ENCODE peak calls at places on chromosomes 13 and 19, in ten cellular contexts. J is heart right ventricle; U is stimulated activated naive CD4-positive, alpha-beta T cell; N is GM23338; Q is psoas muscle; A is A549; I is B cell; E is stimulated activated CD4-positive, alpha-beta T cell treated with anti-CD3 and anti-CD28 coated beads, Interleukin-1b, Interleukin-23, amount 100 ng/mL, for 24 hours; M is ACHN; K is AG04449. O is an unnamed sample.

GRCh38 chr13:113528101-113528797 is 37.7 kb upstream of the DCUN1D2 start:
- DNase-seq in J (no peak), U (no peak), N (no peak), Q (no peak), A (no peak), I (no peak), E (no peak), M (no peak), K (no peak), O (no peak)

GRCh38 chr19:33064117-33064777 is 441 bp downstream of the RHPN2 start:
- DNase-seq in J (no peak), U (no peak), N (peak), Q (no peak), A (no peak), I (peak), E (no peak), M (peak), K (no peak), O (peak)

GRCh38 chr13:78370231-78370630 is 233.1 kb downstream of the POU4F1 start:
- DNase-seq in J (no peak), U (no peak), N (no peak), Q (no peak), A (no peak), I (no peak), E (no peak), M (no peak), K (no peak), O (no peak)

GRCh38 chr19:10871711-10872550 is 578 bp downstream of the CARM1 start:
- DNase-seq in J (peak), U (no peak), N (peak), Q (peak), A (no peak), I (peak), E (no peak), M (peak), K (no peak), O (no peak)

GRCh38 chr19:8459520-8460260 is 14.9 kb downstream of the HNRNPM start:
- DNase-seq in J (no peak), U (no peak), N (no peak), Q (no peak), A (peak), I (no peak), E (no peak), M (peak), K (no peak), O (no peak)

GRCh38 chr13:41931337-41931736 is 29.6 kb downstream of the VWA8 start:
- DNase-seq in J (no peak), U (no peak), N (no peak), Q (no peak), A (no peak), I (no peak), E (no peak), M (no peak), K (peak), O (no peak)

GRCh38 chr13:75357576-75358295 is 124.2 kb downstream of the TBC1D4 start:
- DNase-seq in J (no peak), U (peak), N (peak), Q (no peak), A (peak), I (peak), E (peak), M (peak), K (no peak), O (peak)

GRCh38 chr19:11164879-11165406 is 9.4 kb upstream of the SPC24 start:
- DNase-seq in J (peak), U (no peak), N (no peak), Q (peak), A (no peak), I (no peak), E (no peak), M (no peak), K (no peak), O (no peak)

GRCh38 chr13:22091222-22091970 is 420.5 kb downstream of the FGF9 start:
- DNase-seq in J (no peak), U (no peak), N (no peak), Q (no peak), A (no peak), I (no peak), E (no peak), M (no peak), K (no peak), O (no peak)

GRCh38 chr13:96527497-96527896 is 437.6 kb downstream of the HS6ST3 start:
- DNase-seq in J (no peak), U (no peak), N (peak), Q (no peak), A (no peak), I (no peak), E (no peak), M (no peak), K (no peak), O (no peak)

GRCh38 chr19:38433268-38433733 is at the start of gene RYR1:
- DNase-seq in J (peak), U (no peak), N (peak), Q (peak), A (peak), I (peak), E (no peak), M (peak), K (no peak), O (peak)

GRCh38 chr13:113906566-113906965 is 42.7 kb upstream of the GAS6 start:
- DNase-seq in J (no peak), U (no peak), N (no peak), Q (no peak), A (no peak), I (no peak), E (no peak), M (peak), K (no peak), O (no peak)

GRCh38 chr19:21750586-21751128 is 16.7 kb downstream of the ZNF100 start:
- DNase-seq in J (no peak), U (no peak), N (no peak), Q (peak), A (no peak), I (no peak), E (no peak), M (no peak), K (no peak), O (no peak)

GRCh38 chr19:16571689-16572331 is 405 bp downstream of the SLC35E1 start:
- DNase-seq in J (no peak), U (peak), N (peak), Q (peak), A (no peak), I (peak), E (no peak), M (peak), K (no peak), O (peak)

GRCh38 chr19:54420383-54421168 is 5.3 kb downstream of the TTYH1 start:
- DNase-seq in J (peak), U (no peak), N (peak), Q (no peak), A (no peak), I (no peak), E (no peak), M (no peak), K (no peak), O (peak)

GRCh38 chr19:15897026-15897737 is 692 bp downstream of the CYP4F2 start:
- DNase-seq in J (no peak), U (no peak), N (no peak), Q (no peak), A (no peak), I (no peak), E (no peak), M (no peak), K (no peak), O (no peak)

GRCh38 chr13:109274188-109274821 is 512.1 kb downstream of the IRS2 start:
- DNase-seq in J (no peak), U (no peak), N (peak), Q (no peak), A (no peak), I (no peak), E (no peak), M (peak), K (no peak), O (no peak)

GRCh38 chr19:38686530-38686888 is 39.1 kb downstream of the ACTN4 start:
- DNase-seq in J (no peak), U (no peak), N (no peak), Q (no peak), A (no peak), I (peak), E (no peak), M (no peak), K (no peak), O (peak)

GRCh38 chr13:88459335-88459734 is 788.2 kb downstream of the SLITRK5 start:
- DNase-seq in J (no peak), U (no peak), N (no peak), Q (no peak), A (no peak), I (no peak), E (no peak), M (no peak), K (no peak), O (no peak)

GRCh38 chr13:83880275-83881027 is 1.8 kb downstream of the SLITRK1 start:
- DNase-seq in J (no peak), U (no peak), N (peak), Q (no peak), A (no peak), I (no peak), E (no peak), M (no peak), K (no peak), O (no peak)

GRCh38 chr13:95660981-95661581 is 15.9 kb upstream of the DNAJC3 start:
- DNase-seq in J (no peak), U (no peak), N (peak), Q (no peak), A (peak), I (peak), E (no peak), M (peak), K (no peak), O (no peak)

GRCh38 chr19:35901854-35902661 is at the start of gene HCST:
- DNase-seq in J (no peak), U (peak), N (no peak), Q (no peak), A (no peak), I (peak), E (no peak), M (no peak), K (no peak), O (no peak)

GRCh38 chr19:2190848-2191455 is 27.2 kb downstream of the DOT1L start:
- DNase-seq in J (no peak), U (no peak), N (no peak), Q (no peak), A (no peak), I (no peak), E (no peak), M (no peak), K (no peak), O (no peak)